ENCODE peak calls at places on chromosomes 5 and 9, in six cellular contexts. One of them, this sample, is unnamed.

GRCh38 chr5:43216941-43217340 is 24.9 kb downstream of the NIM1K start:
- DNase-seq in ovary: no peak
- DNase-seq in ELF-1: no peak
- DNase-seq in brain microvascular endothelial cell: no peak
- DNase-seq in stimulated activated CD4-positive, alpha-beta T cell treated with anti-CD3 and anti-CD28 coated beads, Interleukin-4, amount 100 ng/mL, for 4 hours: no peak
- DNase-seq in NB4: no peak
- DNase-seq in this sample: no peak

GRCh38 chr9:132048191-132048590 is 31.5 kb downstream of the MED27 start:
- DNase-seq in stimulated activated CD4-positive, alpha-beta T cell treated with anti-CD3 and anti-CD28 coated beads, Interleukin-4, amount 100 ng/mL, for 4 hours: no peak
- DNase-seq in ovary: no peak
- DNase-seq in brain microvascular endothelial cell: no peak
- DNase-seq in NB4: no peak
- DNase-seq in ELF-1: no peak
- DNase-seq in this sample: no peak

GRCh38 chr9:137123459-137123819 is 8.9 kb upstream of the DPP7 start:
- DNase-seq in NB4: no peak
- DNase-seq in stimulated activated CD4-positive, alpha-beta T cell treated with anti-CD3 and anti-CD28 coated beads, Interleukin-4, amount 100 ng/mL, for 4 hours: no peak
- DNase-seq in ovary: no peak
- DNase-seq in ELF-1: no peak
- DNase-seq in brain microvascular endothelial cell: no peak
- DNase-seq in this sample: no peak

GRCh38 chr9:10050016-10050415 is 562.8 kb downstream of the PTPRD start:
- DNase-seq in stimulated activated CD4-positive, alpha-beta T cell treated with anti-CD3 and anti-CD28 coated beads, Interleukin-4, amount 100 ng/mL, for 4 hours: no peak
- DNase-seq in ovary: no peak
- DNase-seq in NB4: peak; percentile 34
- DNase-seq in ELF-1: no peak
- DNase-seq in brain microvascular endothelial cell: peak; percentile 16
- DNase-seq in this sample: no peak

GRCh38 chr9:6758418-6759113 is 793 bp downstream of the KDM4C start:
- DNase-seq in stimulated activated CD4-positive, alpha-beta T cell treated with anti-CD3 and anti-CD28 coated beads, Interleukin-4, amount 100 ng/mL, for 4 hours: peak; percentile 42
- DNase-seq in NB4: peak; percentile 84
- DNase-seq in brain microvascular endothelial cell: peak; percentile 35
- DNase-seq in ELF-1: peak; percentile 66
- DNase-seq in ovary: peak; percentile 50
- DNase-seq in this sample: peak; percentile 66

GRCh38 chr5:81971694-81972495 is at the start of gene ATG10:
- DNase-seq in stimulated activated CD4-positive, alpha-beta T cell treated with anti-CD3 and anti-CD28 coated beads, Interleukin-4, amount 100 ng/mL, for 4 hours: peak; percentile 89
- DNase-seq in NB4: peak; percentile 95
- DNase-seq in ovary: peak; percentile 93
- DNase-seq in ELF-1: peak; percentile 96
- DNase-seq in brain microvascular endothelial cell: peak; percentile 71
- DNase-seq in this sample: peak; percentile 89

GRCh38 chr9:106058460-106058859 is 364.1 kb downstream of the TMEM38B start:
- DNase-seq in ELF-1: no peak
- DNase-seq in stimulated activated CD4-positive, alpha-beta T cell treated with anti-CD3 and anti-CD28 coated beads, Interleukin-4, amount 100 ng/mL, for 4 hours: no peak
- DNase-seq in ovary: no peak
- DNase-seq in NB4: no peak
- DNase-seq in brain microvascular endothelial cell: no peak
- DNase-seq in this sample: no peak

GRCh38 chr5:154194348-154195329 is 4.1 kb downstream of the GALNT10 start:
- DNase-seq in stimulated activated CD4-positive, alpha-beta T cell treated with anti-CD3 and anti-CD28 coated beads, Interleukin-4, amount 100 ng/mL, for 4 hours: no peak
- DNase-seq in ELF-1: peak; percentile 56
- DNase-seq in brain microvascular endothelial cell: no peak
- DNase-seq in NB4: no peak
- DNase-seq in ovary: no peak
- DNase-seq in this sample: no peak

GRCh38 chr9:89606049-89606481 is 1.3 kb downstream of the GADD45G start:
- DNase-seq in stimulated activated CD4-positive, alpha-beta T cell treated with anti-CD3 and anti-CD28 coated beads, Interleukin-4, amount 100 ng/mL, for 4 hours: peak; percentile 16
- DNase-seq in NB4: peak; percentile 85
- DNase-seq in brain microvascular endothelial cell: peak; percentile 57
- DNase-seq in ELF-1: peak; percentile 88
- DNase-seq in ovary: peak; percentile 81
- DNase-seq in this sample: peak; percentile 57